ENCODE peak calls at places on chromosomes 11 and 22, in seven cellular contexts. Y, V, L, T, H, N and F are unnamed samples.

GRCh38 chr11:41189711-41190477 is 269.6 kb downstream of the LRRC4C start:
- DNase-seq in Y (no peak), V (no peak), L (no peak), T (no peak), H (no peak), N (no peak), F (no peak)

GRCh38 chr11:13076961-13077360 is 67.8 kb downstream of the RASSF10 start:
- DNase-seq in Y (no peak), V (no peak), L (no peak), T (no peak), H (no peak), N (no peak), F (no peak)

GRCh38 chr11:41031571-41032060 is 427.8 kb downstream of the LRRC4C start:
- DNase-seq in Y (no peak), V (no peak), L (no peak), T (no peak), H (no peak), N (no peak), F (no peak)

GRCh38 chr11:43392713-43393112 is 34.0 kb downstream of the TTC17 start:
- DNase-seq in Y (no peak), V (no peak), L (no peak), T (no peak), H (no peak), N (no peak), F (no peak)

GRCh38 chr11:117825538-117826359 is 1.2 kb upstream of the FXYD2 start:
- DNase-seq in Y (peak; percentile 48), V (no peak), L (no peak), T (no peak), H (peak; percentile 26), N (peak; percentile 15), F (no peak)

GRCh38 chr11:3074912-3075589 is 17.8 kb upstream of the CARS1 start:
- DNase-seq in Y (no peak), V (no peak), L (no peak), T (no peak), H (no peak), N (no peak), F (no peak)

GRCh38 chr11:100205926-100206325 is 481.2 kb upstream of the ARHGAP42 start:
- DNase-seq in Y (no peak), V (no peak), L (no peak), T (no peak), H (no peak), N (no peak), F (no peak)

GRCh38 chr11:60871378-60872061 is 4.2 kb downstream of the ZP1 start:
- DNase-seq in Y (no peak), V (no peak), L (no peak), T (no peak), H (peak; percentile 42), N (peak; percentile 14), F (no peak)

GRCh38 chr11:115758011-115758410 is 253.8 kb upstream of the CADM1 start:
- DNase-seq in Y (no peak), V (no peak), L (no peak), T (no peak), H (no peak), N (no peak), F (no peak)
- H3K9me3 ChIP-seq in Y (no peaks in the 10 kb centered on the region), V (no peaks in the 10 kb centered on the region), L (no peaks in the 10 kb centered on the region), T (no peaks in the 10 kb centered on the region), H (no peaks in the 10 kb centered on the region), N (no peaks in the 10 kb centered on the region), F (no peaks in the 10 kb centered on the region)

GRCh38 chr11:75598264-75598663 is 36.2 kb downstream of the SERPINH1 start:
- DNase-seq in Y (no peak), V (no peak), L (no peak), T (no peak), H (no peak), N (no peak), F (no peak)
- H3K9me3 ChIP-seq in Y (no peaks in the 10 kb centered on the region), V (no peaks in the 10 kb centered on the region), L (no peaks in the 10 kb centered on the region), T (no peaks in the 10 kb centered on the region), H (no peaks in the 10 kb centered on the region), N (no peaks in the 10 kb centered on the region), F (no peaks in the 10 kb centered on the region)

GRCh38 chr11:123729602-123730001 is 11.9 kb downstream of the ZNF202 start:
- DNase-seq in Y (no peak), V (no peak), L (no peak), T (no peak), H (no peak), N (no peak), F (no peak)

GRCh38 chr11:123725995-123726655 is 15.3 kb downstream of the ZNF202 start:
- DNase-seq in Y (no peak), V (no peak), L (no peak), T (no peak), H (no peak), N (no peak), F (no peak)
- H3K9me3 ChIP-seq in Y (no peaks in the 10 kb centered on the region), V (no peaks in the 10 kb centered on the region), L (no peaks in the 10 kb centered on the region), T (peaks cover 9% of the 10 kb centered on the region), H (no peaks in the 10 kb centered on the region), N (no peaks in the 10 kb centered on the region), F (peaks cover 5% of the 10 kb centered on the region)

GRCh38 chr11:125550780-125551179 is 18.5 kb upstream of the EI24 start:
- DNase-seq in Y (no peak), V (no peak), L (no peak), T (no peak), H (no peak), N (no peak), F (no peak)
- H3K9me3 ChIP-seq in Y (no peaks in the 10 kb centered on the region), V (no peaks in the 10 kb centered on the region), L (peaks cover 5% of the 10 kb centered on the region), T (peaks cover 18% of the 10 kb centered on the region), H (peaks cover 28% of the 10 kb centered on the region), N (no peaks in the 10 kb centered on the region), F (peaks cover 15% of the 10 kb centered on the region)

DNA sequence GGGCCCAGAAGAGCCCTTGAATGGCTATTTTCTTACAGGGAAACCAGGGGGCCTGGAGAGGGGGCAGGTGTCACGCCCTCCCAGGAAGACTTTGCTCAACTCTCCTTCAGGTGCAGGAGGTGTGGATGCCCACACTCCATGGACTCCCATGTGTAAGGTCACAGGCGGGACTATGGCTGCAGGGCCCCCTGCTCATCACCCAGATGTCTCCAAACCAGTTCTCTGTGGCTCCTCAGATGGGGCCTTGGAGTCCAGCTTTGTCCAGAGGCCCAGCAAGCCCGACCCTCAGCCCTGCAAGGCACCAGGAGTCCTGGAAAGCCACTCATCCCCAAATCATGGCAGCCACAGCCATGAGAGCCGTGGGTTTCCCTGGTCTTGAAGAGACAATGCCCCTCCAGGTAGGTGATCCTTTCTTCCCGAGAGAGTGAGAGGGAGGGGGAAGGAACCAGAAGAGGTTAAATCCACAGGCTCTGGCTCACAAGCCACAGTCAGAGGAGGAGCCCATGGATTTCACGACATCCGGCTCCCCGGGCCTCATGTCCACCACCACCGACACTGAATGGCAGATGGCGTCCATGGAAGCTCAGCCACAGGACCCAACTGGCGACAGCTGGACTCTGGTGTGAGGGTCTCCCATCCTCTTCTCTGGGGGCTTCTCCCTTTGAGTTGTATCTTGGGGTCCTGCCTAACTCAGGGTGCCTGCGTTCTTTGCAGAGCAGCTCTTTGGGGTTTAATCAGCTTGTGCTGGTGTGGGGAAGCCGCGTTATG is 620.5 kb downstream of the BRD1 start:
- DNase-seq in Y (peak; percentile 36), V (no peak), L (no peak), T (no peak), H (peak; percentile 14), N (no peak), F (no peak)
- H3K9me3 ChIP-seq in Y (no peaks in the 10 kb centered on the region), V (no peaks in the 10 kb centered on the region), L (peaks cover 2% of the 10 kb centered on the region), T (peaks cover 98% of the 10 kb centered on the region), H (no peaks in the 10 kb centered on the region), N (no peaks in the 10 kb centered on the region), F (no peaks in the 10 kb centered on the region)

GRCh38 chr11:97019754-97020153 is 629.9 kb downstream of the JRKL start:
- DNase-seq in Y (no peak), V (no peak), L (no peak), T (no peak), H (no peak), N (no peak), F (no peak)

GRCh38 chr11:97022942-97023341 is 633.1 kb downstream of the JRKL start:
- DNase-seq in Y (no peak), V (no peak), L (no peak), T (no peak), H (no peak), N (no peak), F (no peak)

GRCh38 chr11:97015327-97015726 is 625.5 kb downstream of the JRKL start:
- DNase-seq in Y (no peak), V (no peak), L (no peak), T (no peak), H (no peak), N (no peak), F (no peak)

GRCh38 chr11:97019305-97019704 is 629.5 kb downstream of the JRKL start:
- DNase-seq in Y (no peak), V (no peak), L (no peak), T (no peak), H (no peak), N (no peak), F (no peak)
- H3K9me3 ChIP-seq in Y (no peaks in the 10 kb centered on the region), V (peaks cover 20% of the 10 kb centered on the region), L (no peaks in the 10 kb centered on the region), T (peaks cover 18% of the 10 kb centered on the region), H (no peaks in the 10 kb centered on the region), N (no peaks in the 10 kb centered on the region), F (no peaks in the 10 kb centered on the region)

DNA sequence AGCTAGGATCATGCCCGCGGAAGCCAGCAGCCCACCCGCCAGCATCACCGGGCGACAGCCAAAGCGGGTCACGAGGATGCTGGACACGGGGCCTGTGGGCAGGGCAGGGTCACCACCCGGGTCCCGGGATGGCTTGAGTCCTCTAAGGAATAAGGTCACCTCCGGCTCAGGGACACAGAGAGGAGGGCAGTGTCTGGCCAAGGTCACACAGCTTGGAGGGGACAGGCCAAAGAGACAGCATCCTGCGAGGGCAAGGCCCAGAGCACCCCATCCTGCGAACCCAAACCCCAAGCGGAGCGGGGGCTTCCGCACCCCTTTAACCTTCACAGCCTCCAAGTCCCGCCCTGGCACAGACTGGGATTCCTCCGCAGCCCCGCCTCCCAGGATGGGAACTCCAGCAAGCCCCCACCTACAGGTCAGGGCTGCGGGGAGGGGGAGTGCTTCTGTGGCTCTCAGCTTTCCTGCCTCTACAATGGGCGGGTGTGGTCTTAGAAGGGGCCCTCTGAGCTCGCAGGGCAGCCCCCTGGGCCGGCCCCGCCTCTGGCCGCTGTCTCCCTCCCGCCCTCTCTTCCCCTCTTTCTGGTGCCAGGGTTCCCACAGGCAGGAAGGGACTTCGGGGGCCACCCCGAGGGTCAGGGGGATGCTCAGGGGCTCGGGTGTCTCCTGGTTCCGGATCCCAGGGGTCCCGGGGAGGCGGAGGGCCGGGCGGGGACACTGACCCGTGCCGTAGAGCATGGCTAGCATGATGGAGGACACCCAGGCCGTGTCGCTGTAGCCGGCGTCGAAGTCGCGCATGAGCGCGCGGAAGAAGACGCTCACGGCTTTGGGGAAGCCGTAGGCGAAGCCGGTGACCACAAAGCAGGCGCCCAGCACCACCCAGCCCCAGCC is 1.8 kb downstream of the SLC16A8 start:
- DNase-seq in Y (peak; percentile 67), V (no peak), L (no peak), T (no peak), H (peak; percentile 48), N (no peak), F (no peak)
- H3K9me3 ChIP-seq in Y (no peaks in the 10 kb centered on the region), V (no peaks in the 10 kb centered on the region), L (no peaks in the 10 kb centered on the region), T (no peaks in the 10 kb centered on the region), H (no peaks in the 10 kb centered on the region), N (no peaks in the 10 kb centered on the region), F (no peaks in the 10 kb centered on the region)

GRCh38 chr22:48239461-48240164 is 1477.2 kb downstream of the TBC1D22A start:
- DNase-seq in Y (no peak), V (no peak), L (no peak), T (no peak), H (no peak), N (no peak), F (no peak)
- H3K9me3 ChIP-seq in Y (no peaks in the 10 kb centered on the region), V (peaks cover 5% of the 10 kb centered on the region), L (no peaks in the 10 kb centered on the region), T (peaks cover 77% of the 10 kb centered on the region), H (no peaks in the 10 kb centered on the region), N (no peaks in the 10 kb centered on the region), F (no peaks in the 10 kb centered on the region)

GRCh38 chr11:124799384-124800225 is 601 bp downstream of the MSANTD2 start:
- DNase-seq in Y (peak; percentile 69), V (no peak), L (peak; percentile 40), T (no peak), H (peak; percentile 70), N (no peak), F (peak; percentile 23)
- H3K9me3 ChIP-seq in Y (no peaks in the 10 kb centered on the region), V (no peaks in the 10 kb centered on the region), L (no peaks in the 10 kb centered on the region), T (no peaks in the 10 kb centered on the region), H (no peaks in the 10 kb centered on the region), N (no peaks in the 10 kb centered on the region), F (no peaks in the 10 kb centered on the region)

GRCh38 chr11:134477486-134477885 is 65.4 kb upstream of the B3GAT1 start:
- DNase-seq in Y (no peak), V (no peak), L (no peak), T (no peak), H (no peak), N (no peak), F (no peak)
- H3K9me3 ChIP-seq in Y (no peaks in the 10 kb centered on the region), V (no peaks in the 10 kb centered on the region), L (no peaks in the 10 kb centered on the region), T (peaks cover 83% of the 10 kb centered on the region), H (no peaks in the 10 kb centered on the region), N (no peaks in the 10 kb centered on the region), F (no peaks in the 10 kb centered on the region)